ENCODE peak calls at places on chromosomes 16 and 17, in six cellular contexts. M, C, Y, W, I and P are unnamed samples.

GRCh38 chr16:14449334-14449733 is 180.7 kb downstream of the PARN start:
- DNase-seq in M (no peak), C (peak; percentile 62), Y (no peak), W (no peak), I (no peak), P (no peak)

GRCh38 chr16:12392585-12393089 is 411.1 kb downstream of the CPPED1 start:
- DNase-seq in M (peak; percentile 16), C (no peak), Y (no peak), W (no peak), I (no peak), P (no peak)

GRCh38 chr16:88599825-88600538 is 29.8 kb downstream of the ZC3H18 start:
- DNase-seq in M (no peak), C (no peak), Y (no peak), W (no peak), I (no peak), P (no peak)

GRCh38 chr17:73476890-73477350 is 165.1 kb upstream of the CDC42EP4 start:
- DNase-seq in M (no peak), C (no peak), Y (no peak), W (no peak), I (no peak), P (no peak)

GRCh38 chr16:11004957-11005610 is 60.7 kb downstream of the CLEC16A start:
- DNase-seq in M (peak; percentile 86), C (no peak), Y (no peak), W (no peak), I (peak; percentile 44), P (no peak)

GRCh38 chr17:38908676-38909181 is 16.7 kb upstream of the LASP1NB start:
- DNase-seq in M (no peak), C (no peak), Y (no peak), W (peak; percentile 56), I (no peak), P (no peak)

GRCh38 chr17:50055426-50056216 is at the start of gene ITGA3:
- DNase-seq in M (peak; percentile 87), C (peak; percentile 96), Y (peak; percentile 92), W (peak; percentile 78), I (peak; percentile 76), P (peak; percentile 57)

GRCh38 chr17:49968380-49969133 is 433 bp upstream of the DLX4 start:
- DNase-seq in M (peak; percentile 73), C (peak; percentile 86), Y (peak; percentile 93), W (peak; percentile 73), I (peak; percentile 57), P (no peak)

GRCh38 chr16:90037202-90037765 is 18.0 kb upstream of the DBNDD1 start:
- DNase-seq in M (no peak), C (no peak), Y (no peak), W (no peak), I (no peak), P (no peak)

GRCh38 chr16:22763655-22764054 is 50.3 kb upstream of the HS3ST2 start:
- DNase-seq in M (no peak), C (no peak), Y (no peak), W (no peak), I (no peak), P (no peak)

GRCh38 chr17:82439829-82440365 is 10.7 kb downstream of the CYBC1 start:
- DNase-seq in M (no peak), C (no peak), Y (no peak), W (no peak), I (no peak), P (no peak)

GRCh38 chr16:74633686-74634085 is 26.8 kb upstream of the GLG1 start:
- DNase-seq in M (no peak), C (no peak), Y (no peak), W (no peak), I (no peak), P (no peak)

GRCh38 chr16:19524356-19524865 is 669 bp downstream of the CCP110 start:
- DNase-seq in M (no peak), C (no peak), Y (no peak), W (peak; percentile 31), I (no peak), P (no peak)

GRCh38 chr17:1304962-1305361 is 25.5 kb downstream of the TRARG1 start:
- DNase-seq in M (no peak), C (no peak), Y (no peak), W (no peak), I (no peak), P (no peak)

GRCh38 chr16:17972460-17972943 is 364.0 kb downstream of the NPIPA8 start:
- DNase-seq in M (no peak), C (no peak), Y (no peak), W (no peak), I (no peak), P (no peak)

GRCh38 chr17:53353919-53354351 is 468.8 kb upstream of the KIF2B start:
- DNase-seq in M (no peak), C (no peak), Y (no peak), W (no peak), I (no peak), P (peak; percentile 47)

GRCh38 chr17:337866-338265 is 14.7 kb downstream of the RPH3AL start:
- DNase-seq in M (no peak), C (no peak), Y (no peak), W (no peak), I (no peak), P (no peak)

GRCh38 chr16:71288570-71288889 is 672 bp downstream of the CMTR2 start:
- DNase-seq in M (no peak), C (peak; percentile 1), Y (no peak), W (no peak), I (no peak), P (no peak)

GRCh38 chr17:80655588-80655987 is 111.0 kb downstream of the RPTOR start:
- DNase-seq in M (no peak), C (no peak), Y (no peak), W (no peak), I (no peak), P (no peak)

GRCh38 chr17:47077576-47077975 is 98.5 kb upstream of the RPRML start:
- DNase-seq in M (peak; percentile 57), C (no peak), Y (no peak), W (no peak), I (no peak), P (no peak)

GRCh38 chr16:57984443-57985203 is 13.7 kb upstream of the CNGB1 start:
- DNase-seq in M (peak; percentile 71), C (peak; percentile 87), Y (peak; percentile 99), W (no peak), I (peak; percentile 51), P (peak; percentile 38)

GRCh38 chr16:11076259-11077018 is 132.1 kb downstream of the CLEC16A start:
- DNase-seq in M (no peak), C (no peak), Y (peak; percentile 24), W (no peak), I (no peak), P (no peak)

GRCh38 chr17:81008140-81008539 is 16.5 kb downstream of the CHMP6 start:
- DNase-seq in M (no peak), C (no peak), Y (no peak), W (no peak), I (no peak), P (no peak)

GRCh38 chr17:79654350-79654959 is 43.6 kb upstream of the RBFOX3 start:
- DNase-seq in M (no peak), C (no peak), Y (no peak), W (no peak), I (no peak), P (no peak)

GRCh38 chr16:87897563-87898505 is 28.5 kb upstream of the SLC7A5 start:
- DNase-seq in M (no peak), C (no peak), Y (no peak), W (peak; percentile 16), I (no peak), P (no peak)

GRCh38 chr16:35252356-35252936 is 1793.0 kb downstream of the TP53TG3F start:
- DNase-seq in M (peak; percentile 11), C (no peak), Y (no peak), W (peak; percentile 5), I (peak; percentile 3), P (no peak)

DNA sequence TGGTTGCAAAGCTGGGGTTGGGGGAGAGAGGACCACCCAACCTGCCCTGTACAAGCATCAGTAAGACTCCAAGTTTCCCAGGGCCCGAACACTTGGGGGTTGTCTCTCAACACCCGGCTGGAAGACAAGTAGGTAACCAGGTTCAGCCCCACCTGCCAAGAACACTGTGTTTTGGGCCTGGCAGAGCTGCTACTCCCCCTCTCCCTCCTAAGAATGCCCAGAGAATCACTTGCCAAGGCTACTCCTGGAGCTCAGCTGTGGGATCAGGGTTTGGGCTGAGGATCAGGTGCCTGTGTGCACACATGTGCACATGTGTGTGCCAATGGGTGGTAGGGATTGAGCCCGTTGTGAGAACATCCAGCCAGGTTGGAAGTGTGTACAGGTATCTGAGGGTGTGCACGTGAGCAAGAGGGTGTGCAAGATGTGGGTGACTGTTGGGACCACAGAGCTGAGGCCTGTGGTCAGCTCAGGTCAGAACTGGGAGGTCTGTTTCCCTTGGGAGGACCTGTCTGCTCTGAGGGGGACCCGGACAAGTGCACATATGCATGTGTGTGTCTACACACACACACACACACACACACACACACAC is 2.3 kb downstream of the HSD11B2 start:
- DNase-seq in M (no peak), C (no peak), Y (no peak), W (no peak), I (no peak), P (no peak)
- H3K4me3 ChIP-seq in M (no peak overlapping the region), C (no peak overlapping the region), Y (no peak overlapping the region), W (no peak overlapping the region), I (no peak overlapping the region), P (no peak overlapping the region)

GRCh38 chr17:5486206-5487124 is at the start of gene MIS12:
- DNase-seq in M (peak; percentile 100), C (peak; percentile 100), Y (peak; percentile 99), W (peak; percentile 99), I (peak; percentile 99), P (peak; percentile 98)
- H3K4me3 ChIP-seq in M (peak within 1 kb of the TSS; percentile 95), C (peak within 1 kb of the TSS; percentile 93), Y (peak within 1 kb of the TSS; percentile 91), W (peak within 1 kb of the TSS; percentile 85), I (peak within 1 kb of the TSS; percentile 92), P (peak within 1 kb of the TSS; percentile 98)

GRCh38 chr17:77716289-77716929 is 242.1 kb upstream of the TNRC6C start:
- DNase-seq in M (no peak), C (no peak), Y (peak; percentile 37), W (no peak), I (peak; percentile 18), P (no peak)

GRCh38 chr17:77720946-77721822 is 237.3 kb upstream of the TNRC6C start:
- DNase-seq in M (no peak), C (no peak), Y (no peak), W (no peak), I (no peak), P (no peak)

GRCh38 chr17:77718669-77718961 is 239.9 kb upstream of the TNRC6C start:
- DNase-seq in M (no peak), C (no peak), Y (no peak), W (no peak), I (no peak), P (no peak)

GRCh38 chr17:77719806-77720205 is 238.7 kb upstream of the TNRC6C start:
- DNase-seq in M (no peak), C (no peak), Y (no peak), W (no peak), I (no peak), P (no peak)

GRCh38 chr17:77717941-77718668 is 240.4 kb upstream of the TNRC6C start:
- DNase-seq in M (no peak), C (no peak), Y (peak; percentile 85), W (no peak), I (no peak), P (no peak)
- H3K4me3 ChIP-seq in M (no peak overlapping the region), C (no peak overlapping the region), Y (no peak overlapping the region), W (no peak overlapping the region), I (no peak overlapping the region), P (no peak overlapping the region)

DNA sequence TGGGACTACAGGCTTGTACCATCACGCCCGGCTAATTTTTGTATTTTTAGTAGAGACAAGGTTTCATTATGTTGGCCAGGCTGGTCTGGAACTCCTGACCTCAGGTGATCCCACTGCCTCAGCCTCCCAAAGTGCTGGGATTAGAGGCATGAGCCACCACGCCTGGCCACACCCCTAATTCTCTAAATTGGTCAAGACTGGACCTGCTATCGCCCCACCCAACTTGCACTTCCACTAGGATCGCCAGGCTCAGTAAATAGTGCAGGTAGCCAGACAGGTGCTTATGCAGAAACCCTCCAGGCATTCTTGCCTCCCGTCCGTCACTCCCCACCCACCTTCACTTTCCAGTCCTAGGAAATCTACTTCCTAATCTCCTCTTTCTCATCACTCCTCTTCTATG is 481.4 kb upstream of the EEF2KMT start:
- DNase-seq in M (no peak), C (no peak), Y (no peak), W (no peak), I (no peak), P (no peak)
- H3K4me3 ChIP-seq in M (no peak overlapping the region), C (no peak overlapping the region), Y (no peak overlapping the region), W (no peak overlapping the region), I (no peak overlapping the region), P (no peak overlapping the region)